ENCODE peak calls at places on chromosomes 5 and 9, in four cellular contexts. O is natural killer cell, Z is cardiac fibroblast, H is RWPE1. Y is an unnamed sample.

GRCh38 chr5:115329475-115329874 is 33.0 kb upstream of the CCDC112 start:
- DNase-seq in H (no peak), O (no peak), Z (no peak), Y (no peak)

GRCh38 chr9:115234094-115234493 is 116.1 kb upstream of the TNC start:
- DNase-seq in H (peak), Z (peak), O (no peak), Y (no peak)

GRCh38 chr9:75054373-75055001 is 26.4 kb upstream of the CARNMT1 start:
- DNase-seq in Z (peak), H (no peak), O (no peak), Y (no peak)

GRCh38 chr5:176400382-176401156 is 12.0 kb downstream of the HIGD2A start:
- DNase-seq in H (peak), O (no peak), Z (no peak), Y (no peak)

GRCh38 chr9:5838884-5839571 is 6.1 kb upstream of the ERMP1 start:
- DNase-seq in Z (peak), H (peak), O (no peak), Y (no peak)

GRCh38 chr9:120742951-120743416 is 28.7 kb upstream of the MEGF9 start:
- DNase-seq in Z (peak), H (peak), O (no peak), Y (peak)

GRCh38 chr9:97559111-97559514 is 57.6 kb downstream of the TMOD1 start:
- DNase-seq in O (no peak), Z (no peak), H (no peak), Y (no peak)

GRCh38 chr9:99103054-99103453 is 1.9 kb upstream of the TGFBR1 start:
- DNase-seq in Z (no peak), O (no peak), H (peak), Y (no peak)

GRCh38 chr5:143054480-143054941 is 284.3 kb downstream of the ARHGAP26 start:
- DNase-seq in O (no peak), Z (peak), H (no peak), Y (no peak)

GRCh38 chr5:149132474-149132873 is 8.8 kb upstream of the ABLIM3 start:
- DNase-seq in O (no peak), Z (no peak), H (no peak), Y (no peak)

GRCh38 chr5:105695916-105696315 is 1974.8 kb downstream of the EFNA5 start:
- DNase-seq in Z (no peak), O (no peak), H (no peak), Y (no peak)

GRCh38 chr9:131266301-131267229 is 9.7 kb downstream of the FAM78A start:
- DNase-seq in Z (no peak), O (no peak), H (no peak), Y (no peak)

GRCh38 chr5:59592101-59592500 is 301.4 kb downstream of the PDE4D start:
- DNase-seq in O (no peak), H (peak), Z (no peak), Y (no peak)

GRCh38 chr9:108382267-108382666 is 473.5 kb downstream of the ACTL7B start:
- DNase-seq in H (no peak), O (no peak), Z (no peak), Y (no peak)

GRCh38 chr9:96317335-96317980 is 15.5 kb upstream of the HSD17B3 start:
- DNase-seq in O (peak), H (peak), Z (peak), Y (peak)

GRCh38 chr5:170389250-170389902 is at the start of gene KCNMB1:
- DNase-seq in H (no peak), O (no peak), Z (no peak), Y (no peak)